ENCODE peak calls at places on chromosome 22, in seven cellular contexts. I is CD4-positive, alpha-beta T cell; F is Caki2; D is HTR-8/SVneo; G is K562; K is nephron progenitor cell; R is naive thymus-derived CD4-positive, alpha-beta T cell. P is an unnamed sample.

GRCh38 chr22:50585781-50586180 is 3.1 kb upstream of the CHKB start:
- DNase-seq in I (no peak), F (no peak), D (no peak), G (no peak), K (no peak), R (no peak), P (no peak)

GRCh38 chr22:19821523-19822300 is 33.0 kb downstream of the GNB1L start:
- DNase-seq in I (peak; percentile 25), F (no peak), D (no peak), G (no peak), K (no peak), R (no peak), P (no peak)

GRCh38 chr22:48838846-48839730 is 988.6 kb downstream of the BRD1 start:
- DNase-seq in I (no peak), F (no peak), D (no peak), G (no peak), K (no peak), R (no peak), P (no peak)

GRCh38 chr22:25736378-25737011 is 5.5 kb upstream of the MYO18B start:
- DNase-seq in I (no peak), F (no peak), D (no peak), G (no peak), K (no peak), R (peak; percentile 48), P (no peak)

GRCh38 chr22:47805394-47805935 is 1043.0 kb downstream of the TBC1D22A start:
- DNase-seq in I (no peak), F (no peak), D (no peak), G (no peak), K (no peak), R (no peak), P (no peak)

GRCh38 chr22:46866591-46866990 is 104.1 kb downstream of the TBC1D22A start:
- DNase-seq in I (no peak), F (no peak), D (peak; percentile 41), G (no peak), K (no peak), R (no peak), P (no peak)

GRCh38 chr22:31173386-31174145 is 13.6 kb downstream of the RNF185 start:
- DNase-seq in I (no peak), F (peak; percentile 58), D (peak; percentile 37), G (no peak), K (no peak), R (no peak), P (peak; percentile 87)

GRCh38 chr22:29988719-29989118 is 91.5 kb upstream of the HORMAD2 start:
- DNase-seq in I (no peak), F (no peak), D (no peak), G (no peak), K (no peak), R (no peak), P (no peak)

GRCh38 chr22:35479359-35479758 is 61.3 kb upstream of the RASD2 start:
- DNase-seq in I (no peak), F (no peak), D (no peak), G (no peak), K (no peak), R (no peak), P (no peak)

GRCh38 chr22:28771195-28771791 is 1.2 kb upstream of the CCDC117 start:
- DNase-seq in I (no peak), F (no peak), D (no peak), G (no peak), K (no peak), R (no peak), P (no peak)

GRCh38 chr22:44971651-44972362 is 38.0 kb downstream of the PHF21B start:
- DNase-seq in I (no peak), F (no peak), D (no peak), G (no peak), K (no peak), R (no peak), P (no peak)

GRCh38 chr22:49528420-49528720 is 299.3 kb downstream of the BRD1 start:
- DNase-seq in I (no peak), F (no peak), D (no peak), G (no peak), K (no peak), R (no peak), P (no peak)

GRCh38 chr22:49658902-49659280 is 168.8 kb downstream of the BRD1 start:
- DNase-seq in I (no peak), F (peak; percentile 10), D (no peak), G (no peak), K (no peak), R (no peak), P (no peak)

GRCh38 chr22:46619240-46619829 is 851 bp upstream of the GRAMD4 start:
- DNase-seq in I (no peak), F (no peak), D (no peak), G (no peak), K (no peak), R (no peak), P (no peak)

GRCh38 chr22:25358421-25359170 is 139.2 kb downstream of the CRYBB2 start:
- DNase-seq in I (peak; percentile 27), F (no peak), D (no peak), G (no peak), K (no peak), R (no peak), P (no peak)

GRCh38 chr22:31137721-31138120 is 2.6 kb downstream of the PLA2G3 start:
- DNase-seq in I (no peak), F (no peak), D (no peak), G (no peak), K (no peak), R (no peak), P (no peak)

GRCh38 chr22:49212466-49212865 is 615.2 kb downstream of the BRD1 start:
- DNase-seq in I (peak; percentile 5), F (no peak), D (no peak), G (no peak), K (no peak), R (no peak), P (no peak)

GRCh38 chr22:50027639-50028537 is 15.3 kb upstream of the IL17REL start:
- DNase-seq in I (peak; percentile 47), F (no peak), D (no peak), G (no peak), K (no peak), R (no peak), P (no peak)

GRCh38 chr22:38218661-38219331 is 17.0 kb downstream of the MAFF start:
- DNase-seq in I (no peak), F (peak; percentile 94), D (peak; percentile 71), G (no peak), K (peak; percentile 59), R (no peak), P (peak; percentile 88)

GRCh38 chr22:18000441-18001039 is 23.8 kb downstream of the MICAL3 start:
- DNase-seq in I (no peak), F (peak; percentile 55), D (peak; percentile 21), G (peak; percentile 27), K (peak; percentile 45), R (no peak), P (no peak)

GRCh38 chr22:38111941-38112355 is 1.5 kb upstream of the BAIAP2L2 start:
- DNase-seq in I (no peak), F (no peak), D (no peak), G (no peak), K (no peak), R (no peak), P (no peak)

GRCh38 chr22:33271390-33272161 is 213.4 kb upstream of the SYN3 start:
- DNase-seq in I (no peak), F (no peak), D (no peak), G (no peak), K (no peak), R (no peak), P (peak; percentile 2)

GRCh38 chr22:44351685-44352377 is 39.1 kb upstream of the SHISAL1 start:
- DNase-seq in I (no peak), F (peak; percentile 55), D (peak; percentile 87), G (no peak), K (no peak), R (no peak), P (peak; percentile 92)

GRCh38 chr22:45996241-45997076 is 19.5 kb upstream of the WNT7B start:
- DNase-seq in I (no peak), F (peak; percentile 87), D (no peak), G (no peak), K (no peak), R (no peak), P (peak; percentile 64)

GRCh38 chr22:36465232-36466021 is 16.0 kb downstream of the TXN2 start:
- DNase-seq in I (no peak), F (peak; percentile 94), D (peak; percentile 68), G (no peak), K (no peak), R (no peak), P (peak; percentile 99)

P was measured in kidney glomerular epithelial cell.